ENCODE peak calls at places on chromosomes 16 and 17, in ten cellular contexts. D is HCT116, A is right cardiac atrium, C is breast epithelium, U is Peyer's patch, V is A549, L is AG04450, E is left ventricle myocardium inferior, R is brain microvascular endothelial cell, M is neuronal stem cell. N is an unnamed sample.

GRCh38 chr17:65220732-65221131 is 83.6 kb downstream of the RGS9 start:
- DNase-seq in D (peak; percentile 23), U (no peak), E (no peak), M (no peak), C (no peak), R (no peak), V (no peak), A (no peak), L (no peak), N (no peak)

GRCh38 chr17:73281926-73282325 is 20.2 kb upstream of the CPSF4L start:
- DNase-seq in U (no peak), M (no peak), E (no peak), A (no peak), V (no peak), R (no peak), C (no peak), D (no peak), L (no peak), N (no peak)

GRCh38 chr16:89115216-89115949 is 21.7 kb downstream of the ACSF3 start:
- DNase-seq in V (no peak), E (peak; percentile 71), C (peak; percentile 49), R (peak; percentile 65), U (peak; percentile 97), L (no peak), M (no peak), A (peak; percentile 91), D (no peak), N (no peak)

GRCh38 chr17:59513934-59514841 is 51.2 kb upstream of the DHX40 start:
- DNase-seq in M (no peak), A (peak; percentile 90), U (peak; percentile 88), E (peak; percentile 82), C (peak; percentile 32), V (peak; percentile 83), L (peak; percentile 8), D (no peak), R (peak; percentile 46), N (peak; percentile 85)

GRCh38 chr17:67518881-67519280 is 141.8 kb downstream of the PITPNC1 start:
- DNase-seq in U (no peak), E (no peak), A (no peak), C (no peak), R (no peak), V (no peak), M (no peak), D (no peak), L (no peak), N (no peak)

GRCh38 chr17:55254375-55254774 is 10.4 kb upstream of the HLF start:
- DNase-seq in A (no peak), V (no peak), L (no peak), D (no peak), M (no peak), E (no peak), R (no peak), C (no peak), U (no peak), N (no peak)

GRCh38 chr17:7225711-7226331 is 6.1 kb downstream of the ACADVL start:
- DNase-seq in A (peak; percentile 63), M (no peak), D (no peak), R (no peak), U (no peak), C (no peak), E (no peak), V (no peak), L (no peak), N (no peak)

GRCh38 chr16:24761526-24761925 is 32.1 kb downstream of the TNRC6A start:
- DNase-seq in A (no peak), V (no peak), R (no peak), C (no peak), M (no peak), L (no peak), E (no peak), D (no peak), U (no peak), N (no peak)

GRCh38 chr17:73308017-73308823 is 3.6 kb downstream of the CDC42EP4 start:
- DNase-seq in V (peak; percentile 95), C (peak; percentile 88), E (peak; percentile 80), L (no peak), R (peak; percentile 86), M (no peak), U (peak; percentile 91), A (peak; percentile 92), D (peak; percentile 86), N (peak; percentile 46)

GRCh38 chr16:12646490-12647274 is 157.0 kb downstream of the CPPED1 start:
- DNase-seq in E (no peak), D (no peak), A (peak; percentile 66), C (no peak), R (peak; percentile 42), U (no peak), M (no peak), L (no peak), V (peak; percentile 45), N (no peak)

GRCh38 chr16:57873218-57873617 is 70.9 kb upstream of the KIFC3 start:
- DNase-seq in L (no peak), V (no peak), D (no peak), A (no peak), C (no peak), R (no peak), M (no peak), E (no peak), U (no peak), N (no peak)

GRCh38 chr17:31388770-31389672 is 2.5 kb upstream of the RAB11FIP4 start:
- DNase-seq in D (no peak), U (no peak), V (no peak), R (no peak), C (no peak), E (no peak), L (no peak), M (no peak), A (no peak), N (no peak)

GRCh38 chr16:83955218-83956130 is 2.4 kb downstream of the OSGIN1 start:
- DNase-seq in L (no peak), U (no peak), A (peak; percentile 58), V (no peak), M (no peak), E (peak; percentile 34), C (no peak), D (no peak), R (peak; percentile 55), N (peak; percentile 41)

GRCh38 chr16:637081-638018 is 1.2 kb upstream of the METTL26 start:
- DNase-seq in U (peak; percentile 95), L (peak; percentile 72), A (peak; percentile 97), V (peak; percentile 90), C (peak; percentile 85), D (no peak), R (peak; percentile 73), M (no peak), E (peak; percentile 93), N (peak; percentile 65)

GRCh38 chr16:74020086-74020670 is 276.4 kb upstream of the PSMD7 start:
- DNase-seq in E (no peak), U (no peak), V (no peak), A (no peak), L (no peak), R (no peak), D (no peak), C (no peak), M (peak; percentile 38), N (no peak)

GRCh38 chr17:32491371-32492280 is 4.8 kb downstream of the CDK5R1 start:
- DNase-seq in E (no peak), L (no peak), V (no peak), D (no peak), A (no peak), C (no peak), U (peak; percentile 78), M (no peak), R (no peak), N (no peak)
- H3K4me3 ChIP-seq in E (no peak overlapping the region), L (no peak overlapping the region), V (no peak overlapping the region), D (no peak overlapping the region), A (no peak overlapping the region), C (no peak overlapping the region), U (no peak overlapping the region), M (no peak overlapping the region), R (no peak overlapping the region), N (no peak overlapping the region)

DNA sequence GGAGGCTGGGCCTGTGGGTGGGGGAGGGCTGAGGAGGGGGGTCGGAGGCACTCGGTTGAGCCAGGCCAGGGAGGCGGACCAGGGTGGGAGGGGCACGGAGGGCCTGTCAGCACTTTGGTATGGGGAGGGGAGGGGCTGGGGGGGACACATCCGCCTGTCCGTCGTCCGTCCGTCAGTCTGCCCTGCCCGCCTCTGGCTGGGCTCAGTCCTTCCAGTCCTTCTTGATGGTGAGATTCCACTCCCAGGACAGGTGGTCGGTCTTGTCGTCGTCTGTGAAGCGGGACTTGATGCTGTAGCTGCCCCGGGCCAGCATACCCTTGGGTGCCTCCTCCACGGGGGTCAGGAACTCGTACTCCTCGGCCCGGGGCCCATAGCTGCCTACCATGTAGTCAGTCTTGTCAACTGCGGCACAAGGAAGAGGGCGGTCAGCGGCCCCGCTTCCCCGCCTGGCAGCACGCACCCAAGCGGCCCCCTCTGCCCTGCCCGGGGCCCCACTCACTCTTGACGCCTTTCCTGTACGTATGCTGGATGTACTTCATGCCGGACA is 2.4 kb downstream of the ARHGDIA start:
- DNase-seq in M (no peak), V (peak; percentile 91), L (peak; percentile 64), C (no peak), R (peak; percentile 79), E (no peak), A (peak; percentile 82), U (peak; percentile 61), D (peak; percentile 84), N (no peak)
- H3K4me3 ChIP-seq in M (no peak overlapping the region), V (peak overlapping the region; percentile 99), L (peak overlapping the region; percentile 81), C (peak overlapping the region; percentile 79), R (peak overlapping the region; percentile 83), E (peak overlapping the region; percentile 85), A (no peak overlapping the region), U (no peak overlapping the region), D (peak overlapping the region; percentile 95), N (no peak overlapping the region)

GRCh38 chr16:14015461-14015860 is 55.7 kb upstream of the MRTFB start:
- DNase-seq in V (no peak), E (no peak), C (no peak), U (no peak), D (no peak), M (no peak), L (no peak), R (no peak), A (no peak), N (no peak)
- H3K4me3 ChIP-seq in V (no peak overlapping the region), E (peak overlapping the region; percentile 51), C (peak overlapping the region; percentile 42), U (no peak overlapping the region), D (no peak overlapping the region), M (no peak overlapping the region), L (no peak overlapping the region), R (no peak overlapping the region), A (peak overlapping the region; percentile 40), N (no peak overlapping the region)

GRCh38 chr16:65122974-65123845 is 1.3 kb upstream of the CDH11 start:
- DNase-seq in C (peak; percentile 56), M (peak; percentile 51), A (peak; percentile 90), L (no peak), R (no peak), V (no peak), D (no peak), E (peak; percentile 64), U (peak; percentile 50), N (peak; percentile 35)

GRCh38 chr16:65125322-65125721 is 3.5 kb upstream of the CDH11 start:
- DNase-seq in L (no peak), E (no peak), U (no peak), M (no peak), R (no peak), C (no peak), V (no peak), A (no peak), D (no peak), N (no peak)

GRCh38 chr16:65122724-65122973 is 786 bp upstream of the CDH11 start:
- DNase-seq in C (no peak), A (no peak), U (no peak), R (no peak), M (no peak), L (no peak), D (no peak), V (no peak), E (no peak), N (no peak)

GRCh38 chr16:65124596-65124995 is 2.7 kb upstream of the CDH11 start:
- DNase-seq in E (no peak), C (no peak), M (no peak), V (no peak), D (no peak), R (no peak), L (no peak), U (no peak), A (no peak), N (no peak)

GRCh38 chr16:65123846-65124513 is 2.1 kb upstream of the CDH11 start:
- DNase-seq in V (no peak), C (no peak), D (no peak), M (no peak), U (no peak), L (no peak), E (no peak), A (peak; percentile 44), R (no peak), N (no peak)
- H3K4me3 ChIP-seq in V (peak overlapping the region; percentile 36), C (peak overlapping the region; percentile 89), D (no peak overlapping the region), M (peak overlapping the region; percentile 84), U (peak overlapping the region; percentile 22), L (peak overlapping the region; percentile 72), E (peak overlapping the region; percentile 77), A (peak overlapping the region; percentile 63), R (peak overlapping the region; percentile 73), N (peak overlapping the region; percentile 92)

N was measured in astrocyte of the cerebellum.